ENCODE peak calls at places on chromosomes 12 and 14, in four cellular contexts. T is NT2/D1; S is effector memory CD4-positive, alpha-beta T cell; N is CD8-positive, alpha-beta memory T cell. I is an unnamed sample.
A peak's percentile ranks its signal among the peaks of the same experiment; 100 is the strongest.

GRCh38 chr12:49818241-49818640 is 10.0 kb downstream of the NCKAP5L start:
- DNase-seq in T (no peak), S (no peak), N (no peak), I (no peak)

GRCh38 chr12:99111600-99111999 is 466.5 kb downstream of the APAF1 start:
- DNase-seq in T (no peak), S (no peak), N (no peak), I (no peak)

GRCh38 chr14:73264080-73264895 is 27.0 kb downstream of the PAPLN start:
- DNase-seq in T (no peak), S (no peak), N (no peak), I (no peak)

GRCh38 chr14:44453433-44454171 is 53.5 kb downstream of the FSCB start:
- DNase-seq in T (no peak), S (no peak), N (no peak), I (no peak)

GRCh38 chr12:104420868-104421267 is 35.9 kb upstream of the CHST11 start:
- DNase-seq in T (no peak), S (no peak), N (no peak), I (no peak)

GRCh38 chr14:25349269-25349668 is 299.3 kb upstream of the STXBP6 start:
- DNase-seq in T (no peak), S (no peak), N (no peak), I (no peak)

GRCh38 chr14:92448786-92449185 is 64.8 kb upstream of the RIN3 start:
- DNase-seq in T (no peak), S (no peak), N (no peak), I (no peak)

GRCh38 chr12:26001530-26001929 is 43.0 kb downstream of the RASSF8 start:
- DNase-seq in T (no peak), S (no peak), N (no peak), I (no peak)

GRCh38 chr14:101587403-101587998 is 26.2 kb downstream of the DIO3 start:
- DNase-seq in T (no peak), S (no peak), N (no peak), I (no peak)

GRCh38 chr12:57571926-57572762 is 18.8 kb upstream of the PIP4K2C start:
- DNase-seq in T (no peak), S (no peak), N (no peak), I (no peak)

GRCh38 chr12:11941601-11942360 is 129.0 kb upstream of the BCL2L14 start:
- DNase-seq in T (no peak), S (no peak), N (no peak), I (no peak)

GRCh38 chr12:31586703-31587102 is 4.2 kb downstream of the DENND5B start:
- DNase-seq in T (no peak), S (no peak), N (no peak), I (no peak)

GRCh38 chr12:6968426-6968825 is 2.0 kb downstream of the PHB2 start:
- DNase-seq in T (no peak), S (no peak), N (no peak), I (no peak)
- H3K4me3 ChIP-seq in T (no peak overlapping the region), S (no peak overlapping the region), N (no peak overlapping the region), I (no peak overlapping the region)

DNA sequence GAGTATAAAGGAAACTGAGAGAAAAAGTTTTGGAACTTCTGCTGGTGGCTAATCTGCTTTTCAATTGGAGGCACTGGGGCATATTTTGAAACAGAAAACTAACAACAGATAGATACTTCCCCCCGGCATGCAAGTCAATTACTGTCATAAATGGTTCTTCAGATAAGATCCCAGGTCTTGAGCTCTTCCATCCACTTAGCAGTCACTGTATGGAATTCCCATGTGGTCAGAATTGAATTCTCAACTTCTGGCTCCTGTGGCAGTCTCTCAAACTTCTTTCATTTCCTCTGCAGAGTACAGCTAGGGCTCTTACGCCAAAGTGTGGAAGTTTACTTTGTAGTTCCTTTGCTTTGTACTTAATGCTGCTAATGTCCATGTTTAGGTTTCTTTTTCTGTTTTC is 452.2 kb downstream of the IPO8 start:
- DNase-seq in T (no peak), S (no peak), N (no peak), I (no peak)
- H3K4me1 ChIP-seq in T (no peaks in the 10 kb centered on the region), S (no peaks in the 10 kb centered on the region), N (no peaks in the 10 kb centered on the region), I (no peaks in the 10 kb centered on the region)

GRCh38 chr14:104710071-104710735 is 13.8 kb upstream of the ADSS1 start:
- DNase-seq in T (no peak), S (no peak), N (no peak), I (no peak)
- H3K4me3 ChIP-seq in T (no peak overlapping the region), S (no peak overlapping the region), N (no peak overlapping the region), I (no peak overlapping the region)

DNA sequence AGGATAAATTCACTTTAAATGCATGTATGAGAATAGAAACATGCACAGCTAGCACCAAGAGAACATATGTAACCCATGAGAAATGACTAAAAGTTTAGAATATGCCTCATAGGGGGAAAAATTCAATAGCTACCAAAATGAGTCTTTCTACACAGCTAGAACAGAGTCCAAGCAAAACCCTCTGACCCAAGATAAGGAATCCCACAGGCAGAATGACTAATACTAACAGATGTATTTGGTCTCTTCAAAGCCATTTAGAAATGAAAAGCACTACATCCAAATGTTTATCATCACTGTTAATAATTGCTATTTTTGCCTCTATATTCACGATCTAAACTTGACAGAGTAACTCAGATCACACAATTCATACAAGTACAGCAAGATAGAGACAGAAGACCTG is 44.0 kb downstream of the KICS2 start:
- DNase-seq in T (no peak), S (no peak), N (no peak), I (no peak)
- H3K4me1 ChIP-seq in T (no peaks in the 10 kb centered on the region), S (no peaks in the 10 kb centered on the region), N (no peaks in the 10 kb centered on the region), I (no peaks in the 10 kb centered on the region)

DNA sequence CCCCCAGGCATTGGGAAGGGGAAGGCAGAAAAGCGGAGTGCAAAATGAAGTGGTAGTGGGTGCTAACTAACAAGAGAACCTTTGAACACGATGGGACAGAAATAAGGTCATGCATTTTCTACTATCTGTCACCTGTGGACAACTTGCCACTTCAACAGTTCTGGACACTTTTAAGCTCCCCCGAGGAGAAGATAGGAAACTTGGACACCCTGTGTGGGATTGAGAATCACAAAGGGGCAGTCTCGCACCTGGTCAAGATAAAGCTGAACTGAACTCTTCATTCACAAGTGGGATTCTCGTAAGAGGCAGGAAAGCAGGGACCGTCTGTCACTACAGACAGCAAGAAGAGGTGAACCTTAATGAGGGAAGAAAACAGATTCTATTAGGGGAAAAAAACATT is 51.6 kb downstream of the EIF2S3B start:
- DNase-seq in T (no peak), S (no peak), N (no peak), I (no peak)
- H3K4me3 ChIP-seq in T (no peak overlapping the region), S (no peak overlapping the region), N (peak overlapping the region; percentile 43), I (no peak overlapping the region)

I was measured in iPS DF 6.9.